ENCODE peak calls at places on chromosomes 5 and 9, in ten cellular contexts. One of them, this sample, is unnamed.
A peak's percentile ranks its signal among the peaks of the same experiment; 100 is the strongest.

GRCh38 chr5:175603987-175604739 is 53.7 kb upstream of the HRH2 start:
- DNase-seq in cardiac fibroblast: no peak
- DNase-seq in foreskin fibroblast: no peak
- DNase-seq in AG08396: no peak
- DNase-seq in T follicular helper cell: no peak
- DNase-seq in HuH-7: no peak
- DNase-seq in NK-92 treated with Interleukin-12 subunit alpha and Interleukin-12 subunit beta, amount 100 ng/mL, for 24 hours: no peak
- DNase-seq in body of pancreas: no peak
- DNase-seq in uterus: no peak
- DNase-seq in HS-27A: no peak
- DNase-seq in this sample: no peak

GRCh38 chr5:40401281-40401680 is 278.4 kb upstream of the PTGER4 start:
- DNase-seq in cardiac fibroblast: peak; percentile 32
- DNase-seq in body of pancreas: peak; percentile 16
- DNase-seq in HS-27A: no peak
- DNase-seq in T follicular helper cell: no peak
- DNase-seq in uterus: no peak
- DNase-seq in AG08396: no peak
- DNase-seq in NK-92 treated with Interleukin-12 subunit alpha and Interleukin-12 subunit beta, amount 100 ng/mL, for 24 hours: no peak
- DNase-seq in HuH-7: no peak
- DNase-seq in foreskin fibroblast: no peak
- DNase-seq in this sample: peak; percentile 42

GRCh38 chr5:135203593-135204036 is 169.6 kb upstream of the PITX1 start:
- DNase-seq in body of pancreas: no peak
- DNase-seq in AG08396: no peak
- DNase-seq in cardiac fibroblast: no peak
- DNase-seq in T follicular helper cell: no peak
- DNase-seq in NK-92 treated with Interleukin-12 subunit alpha and Interleukin-12 subunit beta, amount 100 ng/mL, for 24 hours: no peak
- DNase-seq in HS-27A: no peak
- DNase-seq in foreskin fibroblast: no peak
- DNase-seq in uterus: no peak
- DNase-seq in HuH-7: no peak
- DNase-seq in this sample: no peak

GRCh38 chr5:116848974-116849586 is 274.5 kb upstream of the SEMA6A start:
- DNase-seq in cardiac fibroblast: no peak
- DNase-seq in body of pancreas: no peak
- DNase-seq in NK-92 treated with Interleukin-12 subunit alpha and Interleukin-12 subunit beta, amount 100 ng/mL, for 24 hours: no peak
- DNase-seq in foreskin fibroblast: no peak
- DNase-seq in uterus: no peak
- DNase-seq in HS-27A: no peak
- DNase-seq in HuH-7: no peak
- DNase-seq in AG08396: no peak
- DNase-seq in T follicular helper cell: no peak
- DNase-seq in this sample: no peak

GRCh38 chr5:1931590-1932138 is 48.9 kb upstream of the IRX4 start:
- DNase-seq in HuH-7: no peak
- DNase-seq in HS-27A: no peak
- DNase-seq in AG08396: no peak
- DNase-seq in NK-92 treated with Interleukin-12 subunit alpha and Interleukin-12 subunit beta, amount 100 ng/mL, for 24 hours: no peak
- DNase-seq in body of pancreas: peak; percentile 83
- DNase-seq in foreskin fibroblast: no peak
- DNase-seq in uterus: peak; percentile 61
- DNase-seq in T follicular helper cell: no peak
- DNase-seq in cardiac fibroblast: no peak
- DNase-seq in this sample: no peak

GRCh38 chr9:99588747-99589146 is 232.9 kb upstream of the NR4A3 start:
- DNase-seq in AG08396: no peak
- DNase-seq in T follicular helper cell: no peak
- DNase-seq in HuH-7: no peak
- DNase-seq in HS-27A: no peak
- DNase-seq in foreskin fibroblast: no peak
- DNase-seq in body of pancreas: no peak
- DNase-seq in cardiac fibroblast: no peak
- DNase-seq in uterus: no peak
- DNase-seq in NK-92 treated with Interleukin-12 subunit alpha and Interleukin-12 subunit beta, amount 100 ng/mL, for 24 hours: no peak
- DNase-seq in this sample: no peak

GRCh38 chr5:131169810-131170539 is 769 bp upstream of the LYRM7 start:
- DNase-seq in AG08396: no peak
- DNase-seq in foreskin fibroblast: no peak
- DNase-seq in uterus: no peak
- DNase-seq in cardiac fibroblast: no peak
- DNase-seq in HuH-7: no peak
- DNase-seq in NK-92 treated with Interleukin-12 subunit alpha and Interleukin-12 subunit beta, amount 100 ng/mL, for 24 hours: no peak
- DNase-seq in body of pancreas: no peak
- DNase-seq in HS-27A: no peak
- DNase-seq in T follicular helper cell: no peak
- DNase-seq in this sample: no peak

GRCh38 chr5:72441861-72442540 is 65.2 kb downstream of the ZNF366 start:
- DNase-seq in body of pancreas: no peak
- DNase-seq in HS-27A: no peak
- DNase-seq in HuH-7: no peak
- DNase-seq in AG08396: peak; percentile 82
- DNase-seq in T follicular helper cell: no peak
- DNase-seq in NK-92 treated with Interleukin-12 subunit alpha and Interleukin-12 subunit beta, amount 100 ng/mL, for 24 hours: no peak
- DNase-seq in cardiac fibroblast: peak; percentile 81
- DNase-seq in foreskin fibroblast: peak; percentile 98
- DNase-seq in uterus: no peak
- DNase-seq in this sample: peak; percentile 94

GRCh38 chr9:70947519-70947918 is 173.9 kb downstream of the TRPM3 start:
- DNase-seq in T follicular helper cell: no peak
- DNase-seq in cardiac fibroblast: no peak
- DNase-seq in AG08396: no peak
- DNase-seq in uterus: no peak
- DNase-seq in body of pancreas: no peak
- DNase-seq in HS-27A: no peak
- DNase-seq in HuH-7: no peak
- DNase-seq in foreskin fibroblast: no peak
- DNase-seq in NK-92 treated with Interleukin-12 subunit alpha and Interleukin-12 subunit beta, amount 100 ng/mL, for 24 hours: no peak
- DNase-seq in this sample: no peak

GRCh38 chr5:36689225-36689624 is 82.8 kb downstream of the SLC1A3 start:
- DNase-seq in AG08396: no peak
- DNase-seq in cardiac fibroblast: peak; percentile 5
- DNase-seq in foreskin fibroblast: peak; percentile 37
- DNase-seq in body of pancreas: peak; percentile 30
- DNase-seq in NK-92 treated with Interleukin-12 subunit alpha and Interleukin-12 subunit beta, amount 100 ng/mL, for 24 hours: no peak
- DNase-seq in uterus: no peak
- DNase-seq in HuH-7: no peak
- DNase-seq in HS-27A: peak; percentile 41
- DNase-seq in T follicular helper cell: no peak
- DNase-seq in this sample: no peak

GRCh38 chr5:5037674-5038073 is 102.5 kb upstream of the ADAMTS16 start:
- DNase-seq in AG08396: no peak
- DNase-seq in HuH-7: no peak
- DNase-seq in body of pancreas: no peak
- DNase-seq in uterus: no peak
- DNase-seq in NK-92 treated with Interleukin-12 subunit alpha and Interleukin-12 subunit beta, amount 100 ng/mL, for 24 hours: no peak
- DNase-seq in T follicular helper cell: no peak
- DNase-seq in cardiac fibroblast: no peak
- DNase-seq in foreskin fibroblast: no peak
- DNase-seq in HS-27A: no peak
- DNase-seq in this sample: no peak

GRCh38 chr5:113219695-113220094 is 215.1 kb downstream of the TSSK1B start:
- DNase-seq in HS-27A: no peak
- DNase-seq in AG08396: no peak
- DNase-seq in NK-92 treated with Interleukin-12 subunit alpha and Interleukin-12 subunit beta, amount 100 ng/mL, for 24 hours: no peak
- DNase-seq in body of pancreas: no peak
- DNase-seq in HuH-7: no peak
- DNase-seq in uterus: no peak
- DNase-seq in foreskin fibroblast: no peak
- DNase-seq in T follicular helper cell: no peak
- DNase-seq in cardiac fibroblast: no peak
- DNase-seq in this sample: no peak

GRCh38 chr5:161134123-161134522 is 282.1 kb upstream of the ATP10B start:
- DNase-seq in uterus: no peak
- DNase-seq in HuH-7: no peak
- DNase-seq in AG08396: no peak
- DNase-seq in body of pancreas: no peak
- DNase-seq in cardiac fibroblast: no peak
- DNase-seq in foreskin fibroblast: no peak
- DNase-seq in HS-27A: no peak
- DNase-seq in NK-92 treated with Interleukin-12 subunit alpha and Interleukin-12 subunit beta, amount 100 ng/mL, for 24 hours: no peak
- DNase-seq in T follicular helper cell: no peak
- DNase-seq in this sample: no peak

GRCh38 chr5:1857256-1857600 is 25.5 kb downstream of the IRX4 start:
- DNase-seq in uterus: no peak
- DNase-seq in AG08396: no peak
- DNase-seq in foreskin fibroblast: no peak
- DNase-seq in T follicular helper cell: no peak
- DNase-seq in HS-27A: no peak
- DNase-seq in body of pancreas: no peak
- DNase-seq in cardiac fibroblast: no peak
- DNase-seq in NK-92 treated with Interleukin-12 subunit alpha and Interleukin-12 subunit beta, amount 100 ng/mL, for 24 hours: no peak
- DNase-seq in HuH-7: no peak
- DNase-seq in this sample: no peak

GRCh38 chr5:145350501-145350900 is 484.6 kb downstream of the PRELID2 start:
- DNase-seq in HuH-7: no peak
- DNase-seq in T follicular helper cell: no peak
- DNase-seq in AG08396: no peak
- DNase-seq in body of pancreas: no peak
- DNase-seq in HS-27A: peak; percentile 71
- DNase-seq in NK-92 treated with Interleukin-12 subunit alpha and Interleukin-12 subunit beta, amount 100 ng/mL, for 24 hours: no peak
- DNase-seq in foreskin fibroblast: no peak
- DNase-seq in cardiac fibroblast: peak; percentile 5
- DNase-seq in uterus: no peak
- DNase-seq in this sample: peak; percentile 76

GRCh38 chr5:122649080-122649479 is 125.8 kb upstream of the SNX2 start:
- DNase-seq in NK-92 treated with Interleukin-12 subunit alpha and Interleukin-12 subunit beta, amount 100 ng/mL, for 24 hours: no peak
- DNase-seq in body of pancreas: no peak
- DNase-seq in uterus: no peak
- DNase-seq in HS-27A: no peak
- DNase-seq in foreskin fibroblast: no peak
- DNase-seq in HuH-7: no peak
- DNase-seq in AG08396: no peak
- DNase-seq in T follicular helper cell: no peak
- DNase-seq in cardiac fibroblast: no peak
- DNase-seq in this sample: no peak

GRCh38 chr9:115992834-115993233 is 160.8 kb upstream of the PAPPA start:
- DNase-seq in HS-27A: no peak
- DNase-seq in NK-92 treated with Interleukin-12 subunit alpha and Interleukin-12 subunit beta, amount 100 ng/mL, for 24 hours: no peak
- DNase-seq in AG08396: no peak
- DNase-seq in foreskin fibroblast: peak; percentile 80
- DNase-seq in T follicular helper cell: no peak
- DNase-seq in body of pancreas: no peak
- DNase-seq in HuH-7: no peak
- DNase-seq in cardiac fibroblast: no peak
- DNase-seq in uterus: no peak
- DNase-seq in this sample: peak; percentile 92

GRCh38 chr9:126343271-126343700 is 16.7 kb downstream of the MVB12B start:
- DNase-seq in T follicular helper cell: no peak
- DNase-seq in AG08396: no peak
- DNase-seq in HS-27A: no peak
- DNase-seq in NK-92 treated with Interleukin-12 subunit alpha and Interleukin-12 subunit beta, amount 100 ng/mL, for 24 hours: no peak
- DNase-seq in cardiac fibroblast: no peak
- DNase-seq in foreskin fibroblast: no peak
- DNase-seq in HuH-7: peak; percentile 85
- DNase-seq in body of pancreas: no peak
- DNase-seq in uterus: no peak
- DNase-seq in this sample: no peak

GRCh38 chr9:79501546-79501945 is 70.2 kb upstream of the TLE4 start:
- DNase-seq in HuH-7: no peak
- DNase-seq in cardiac fibroblast: no peak
- DNase-seq in NK-92 treated with Interleukin-12 subunit alpha and Interleukin-12 subunit beta, amount 100 ng/mL, for 24 hours: no peak
- DNase-seq in foreskin fibroblast: no peak
- DNase-seq in uterus: no peak
- DNase-seq in AG08396: no peak
- DNase-seq in body of pancreas: no peak
- DNase-seq in T follicular helper cell: no peak
- DNase-seq in HS-27A: no peak
- DNase-seq in this sample: no peak

GRCh38 chr9:125631391-125632085 is 75.5 kb downstream of the MAPKAP1 start:
- DNase-seq in body of pancreas: peak; percentile 23
- DNase-seq in HS-27A: no peak
- DNase-seq in NK-92 treated with Interleukin-12 subunit alpha and Interleukin-12 subunit beta, amount 100 ng/mL, for 24 hours: no peak
- DNase-seq in foreskin fibroblast: peak; percentile 30
- DNase-seq in cardiac fibroblast: peak; percentile 80
- DNase-seq in AG08396: peak; percentile 73
- DNase-seq in uterus: no peak
- DNase-seq in T follicular helper cell: no peak
- DNase-seq in HuH-7: peak; percentile 84
- DNase-seq in this sample: peak; percentile 70

GRCh38 chr5:72556351-72557146 is 49.3 kb upstream of the ZNF366 start:
- DNase-seq in cardiac fibroblast: peak; percentile 90
- DNase-seq in HuH-7: peak; percentile 60
- DNase-seq in NK-92 treated with Interleukin-12 subunit alpha and Interleukin-12 subunit beta, amount 100 ng/mL, for 24 hours: no peak
- DNase-seq in AG08396: peak; percentile 57
- DNase-seq in uterus: peak; percentile 66
- DNase-seq in foreskin fibroblast: peak; percentile 78
- DNase-seq in HS-27A: peak; percentile 20
- DNase-seq in body of pancreas: peak; percentile 50
- DNase-seq in T follicular helper cell: no peak
- DNase-seq in this sample: peak; percentile 45

GRCh38 chr9:15180124-15180523 is 126.9 kb downstream of the TTC39B start:
- DNase-seq in NK-92 treated with Interleukin-12 subunit alpha and Interleukin-12 subunit beta, amount 100 ng/mL, for 24 hours: no peak
- DNase-seq in body of pancreas: no peak
- DNase-seq in HuH-7: no peak
- DNase-seq in foreskin fibroblast: no peak
- DNase-seq in AG08396: no peak
- DNase-seq in uterus: no peak
- DNase-seq in cardiac fibroblast: no peak
- DNase-seq in T follicular helper cell: no peak
- DNase-seq in HS-27A: no peak
- DNase-seq in this sample: no peak

GRCh38 chr5:135326296-135327240 is 72.5 kb downstream of the MACROH2A1 start:
- DNase-seq in T follicular helper cell: no peak
- DNase-seq in uterus: no peak
- DNase-seq in HS-27A: no peak
- DNase-seq in NK-92 treated with Interleukin-12 subunit alpha and Interleukin-12 subunit beta, amount 100 ng/mL, for 24 hours: no peak
- DNase-seq in foreskin fibroblast: no peak
- DNase-seq in AG08396: no peak
- DNase-seq in body of pancreas: no peak
- DNase-seq in HuH-7: no peak
- DNase-seq in cardiac fibroblast: no peak
- DNase-seq in this sample: no peak

GRCh38 chr9:88198346-88198807 is 60.1 kb upstream of the SPATA31C2 start:
- DNase-seq in body of pancreas: no peak
- DNase-seq in HS-27A: no peak
- DNase-seq in T follicular helper cell: no peak
- DNase-seq in cardiac fibroblast: peak; percentile 23
- DNase-seq in uterus: peak; percentile 36
- DNase-seq in NK-92 treated with Interleukin-12 subunit alpha and Interleukin-12 subunit beta, amount 100 ng/mL, for 24 hours: no peak
- DNase-seq in AG08396: no peak
- DNase-seq in foreskin fibroblast: peak; percentile 45
- DNase-seq in HuH-7: no peak
- DNase-seq in this sample: peak; percentile 69

GRCh38 chr5:34919077-34919476 is 3.6 kb downstream of the BRIX1 start:
- DNase-seq in NK-92 treated with Interleukin-12 subunit alpha and Interleukin-12 subunit beta, amount 100 ng/mL, for 24 hours: no peak
- DNase-seq in body of pancreas: no peak
- DNase-seq in foreskin fibroblast: no peak
- DNase-seq in HuH-7: no peak
- DNase-seq in AG08396: no peak
- DNase-seq in HS-27A: no peak
- DNase-seq in uterus: no peak
- DNase-seq in cardiac fibroblast: no peak
- DNase-seq in T follicular helper cell: no peak
- DNase-seq in this sample: no peak

GRCh38 chr9:33751536-33752129 is 43.7 kb upstream of the PRSS3 start:
- DNase-seq in HS-27A: no peak
- DNase-seq in AG08396: no peak
- DNase-seq in NK-92 treated with Interleukin-12 subunit alpha and Interleukin-12 subunit beta, amount 100 ng/mL, for 24 hours: no peak
- DNase-seq in uterus: no peak
- DNase-seq in T follicular helper cell: no peak
- DNase-seq in foreskin fibroblast: no peak
- DNase-seq in body of pancreas: no peak
- DNase-seq in cardiac fibroblast: no peak
- DNase-seq in HuH-7: peak; percentile 10
- DNase-seq in this sample: no peak

GRCh38 chr5:9930156-9930555 is 300.0 kb upstream of the TAS2R1 start:
- DNase-seq in NK-92 treated with Interleukin-12 subunit alpha and Interleukin-12 subunit beta, amount 100 ng/mL, for 24 hours: no peak
- DNase-seq in body of pancreas: no peak
- DNase-seq in cardiac fibroblast: no peak
- DNase-seq in HuH-7: no peak
- DNase-seq in HS-27A: no peak
- DNase-seq in AG08396: no peak
- DNase-seq in T follicular helper cell: no peak
- DNase-seq in uterus: no peak
- DNase-seq in foreskin fibroblast: peak; percentile 33
- DNase-seq in this sample: no peak

GRCh38 chr9:80410106-80410505 is 838.3 kb downstream of the TLE4 start:
- DNase-seq in cardiac fibroblast: peak; percentile 1
- DNase-seq in body of pancreas: peak; percentile 20
- DNase-seq in NK-92 treated with Interleukin-12 subunit alpha and Interleukin-12 subunit beta, amount 100 ng/mL, for 24 hours: no peak
- DNase-seq in uterus: peak; percentile 16
- DNase-seq in HuH-7: no peak
- DNase-seq in foreskin fibroblast: no peak
- DNase-seq in HS-27A: no peak
- DNase-seq in AG08396: no peak
- DNase-seq in T follicular helper cell: no peak
- DNase-seq in this sample: no peak